ENCODE peak calls at places on chromosomes 4 and X, in seven cellular contexts. N, I, K, O, M, B and L are unnamed samples.

GRCh38 chr4:22850630-22851029 is 157.9 kb downstream of the GBA3 start:
- DNase-seq in O (no peak), K (no peak), N (no peak), B (no peak), I (no peak), M (no peak), L (no peak)

GRCh38 chrX:15511563-15511962 is 11.0 kb downstream of the BMX start:
- DNase-seq in O (no peak), K (no peak), N (no peak), B (peak), I (no peak), M (no peak), L (no peak)

GRCh38 chrX:25650216-25650615 is 487.9 kb upstream of the MAGEB18 start:
- DNase-seq in K (no peak), M (no peak), N (no peak), O (no peak), B (no peak), I (no peak), L (no peak)

GRCh38 chr4:158068063-158068462 is 104.8 kb downstream of the GASK1B start:
- DNase-seq in O (no peak), K (no peak), B (peak), N (no peak), M (no peak), I (no peak), L (no peak)

GRCh38 chr4:77699731-77700210 is 94.2 kb downstream of the CXCL13 start:
- DNase-seq in M (no peak), K (no peak), N (no peak), B (peak), I (no peak), O (peak), L (no peak)

GRCh38 chrX:50081282-50081955 is 119.4 kb downstream of the AKAP4 start:
- DNase-seq in I (no peak), K (no peak), M (no peak), O (peak), N (no peak), B (peak), L (no peak)

GRCh38 chr4:168421671-168422070 is 58.6 kb downstream of the DDX60L start:
- DNase-seq in O (no peak), B (peak), M (no peak), K (no peak), N (no peak), I (no peak), L (peak)

GRCh38 chr4:1008840-1009646 is 2.4 kb upstream of the FGFRL1 start:
- DNase-seq in K (peak), I (no peak), B (peak), O (no peak), M (peak), N (no peak), L (peak)

DNA sequence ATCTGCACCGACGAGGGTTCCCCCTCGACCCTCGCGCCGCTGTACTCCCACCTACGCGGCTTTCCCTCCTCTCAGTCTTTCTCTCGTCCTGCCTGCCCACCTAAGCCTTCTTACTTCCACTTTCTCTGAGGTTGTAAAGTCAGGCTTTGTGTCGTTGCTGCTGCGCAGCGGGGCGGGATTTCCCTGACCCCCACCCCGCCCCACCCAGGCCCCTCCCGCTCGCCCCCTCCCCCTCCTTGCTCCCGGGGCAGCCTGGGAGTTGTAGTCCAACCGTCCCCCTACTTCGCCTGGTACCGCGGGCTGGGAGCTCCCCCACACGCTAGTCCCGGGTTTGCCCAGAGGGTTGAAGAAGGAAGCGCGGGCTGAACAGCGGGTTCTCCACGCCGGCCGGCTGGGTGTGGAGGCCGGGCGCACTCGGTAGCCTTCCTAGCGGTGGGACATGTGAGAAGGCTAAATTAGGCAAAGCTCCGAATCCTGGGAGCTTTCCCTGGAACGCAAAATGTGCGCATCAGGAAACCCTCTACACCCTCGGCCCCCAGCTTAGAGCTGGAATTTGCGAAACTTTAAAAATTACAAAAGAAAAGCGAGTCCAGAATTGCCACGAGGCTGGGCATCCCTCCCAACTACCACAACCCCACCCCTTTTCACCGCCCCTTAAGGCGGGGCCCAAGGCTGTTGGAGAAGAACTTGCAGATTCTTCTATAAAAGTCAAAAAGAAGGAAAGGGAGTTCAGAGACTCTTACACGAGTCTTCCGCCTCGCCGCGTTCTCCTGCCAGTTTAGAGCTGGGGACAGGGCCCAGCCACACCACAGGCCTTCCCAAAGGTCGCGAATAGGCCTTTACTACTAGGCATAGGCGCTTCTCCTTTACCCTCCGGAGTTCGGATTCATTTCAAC is at the start of gene ATP11C:
- DNase-seq in I (peak), N (peak), O (peak), K (peak), B (peak), M (peak), L (peak)
- TF ChIP-seq POLR2AphosphoS5 in I (peak), N (no peak), O (peak), K (peak), B (peak), M (peak), L (peak)

DNA sequence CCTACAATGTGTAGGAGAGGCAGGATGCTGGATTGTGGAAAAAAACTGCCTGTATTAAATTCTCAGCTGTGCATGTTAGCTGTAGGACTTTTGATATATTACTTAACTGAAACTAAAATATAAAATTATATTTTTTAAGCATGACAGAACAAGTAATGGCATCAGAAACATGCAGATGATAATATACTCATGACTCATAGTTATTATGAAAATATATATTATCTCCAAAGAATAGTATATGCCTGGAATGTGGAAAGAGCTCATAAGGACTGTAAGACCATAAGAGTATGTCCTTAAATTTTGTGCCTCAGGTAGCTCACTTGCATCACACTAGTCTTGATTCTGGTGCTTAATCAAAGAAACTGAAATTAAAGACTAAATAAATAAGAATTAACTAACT is 1100.5 kb downstream of the TECRL start:
- DNase-seq in K (no peak), B (no peak), M (no peak), O (no peak), I (no peak), N (no peak), L (no peak)
- TF ChIP-seq POLR2AphosphoS5 in K (no peak), B (no peak), M (no peak), O (no peak), I (no peak), N (no peak), L (no peak)

GRCh38 chr4:31089815-31090214 is 369.6 kb downstream of the PCDH7 start:
- DNase-seq in N (no peak), K (no peak), I (no peak), M (no peak), B (peak), O (no peak), L (no peak)

GRCh38 chr4:31086771-31087330 is 366.7 kb downstream of the PCDH7 start:
- DNase-seq in B (peak), N (no peak), K (no peak), I (no peak), O (no peak), M (no peak), L (no peak)

GRCh38 chr4:31085736-31086135 is 365.6 kb downstream of the PCDH7 start:
- DNase-seq in I (no peak), N (no peak), O (no peak), K (no peak), M (no peak), B (peak), L (no peak)

GRCh38 chr4:31084806-31085416 is 364.7 kb downstream of the PCDH7 start:
- DNase-seq in I (no peak), B (no peak), K (no peak), N (no peak), O (no peak), M (no peak), L (no peak)

GRCh38 chr4:31088600-31089230 is 368.5 kb downstream of the PCDH7 start:
- DNase-seq in B (peak), M (no peak), K (no peak), N (no peak), O (no peak), I (no peak), L (no peak)
- TF ChIP-seq POLR2AphosphoS5 in B (peak), M (peak), K (no peak), N (no peak), O (no peak), I (no peak), L (no peak)

GRCh38 chr4:43394976-43395375 is 502.5 kb downstream of the GRXCR1 start:
- DNase-seq in N (no peak), I (no peak), O (no peak), M (no peak), B (no peak), K (no peak), L (no peak)

DNA sequence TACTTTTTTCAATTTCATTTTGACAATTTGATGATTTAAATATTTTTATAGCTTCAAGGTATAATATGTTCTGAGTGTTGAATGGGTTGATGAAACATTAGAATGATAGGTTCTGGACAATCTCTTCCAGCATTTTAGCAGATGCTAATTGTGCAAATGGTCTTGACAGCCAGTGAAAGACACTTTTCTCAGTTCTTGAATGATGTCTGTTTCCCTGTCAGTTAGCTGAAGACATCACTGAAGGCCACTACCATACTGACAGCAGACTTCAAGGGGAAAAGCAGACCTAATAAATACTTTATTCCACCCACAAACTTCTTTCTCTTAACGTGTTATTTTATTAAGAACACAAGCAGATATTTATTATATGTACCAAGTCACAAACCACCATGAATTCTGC is 498.6 kb downstream of the GRXCR1 start:
- DNase-seq in O (no peak), B (no peak), K (no peak), N (no peak), M (no peak), I (no peak), L (no peak)
- TF ChIP-seq POLR2AphosphoS5 in O (no peak), B (no peak), K (no peak), N (no peak), M (no peak), I (no peak), L (no peak)

DNA sequence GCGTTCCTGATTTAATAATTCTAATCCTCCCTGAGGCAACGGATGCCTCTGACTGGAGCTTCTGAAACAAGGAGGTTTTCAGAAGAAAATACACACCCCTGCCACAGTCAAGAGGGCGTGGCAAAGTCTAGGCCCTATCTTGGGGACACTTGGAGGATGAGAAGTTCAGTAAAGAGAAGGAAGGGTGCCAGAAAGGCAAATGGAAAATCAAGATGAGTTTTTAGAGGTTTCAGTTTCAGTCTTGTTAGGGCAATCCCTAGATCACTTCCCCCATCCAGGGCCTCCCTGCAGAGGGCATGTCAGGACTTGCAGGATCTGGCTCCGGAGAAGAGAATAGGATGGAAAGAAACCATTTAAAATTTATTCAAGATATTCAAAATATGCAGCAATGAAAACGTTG is 28.5 kb upstream of the FGF2 start:
- DNase-seq in I (no peak), K (no peak), O (peak), B (peak), N (no peak), M (peak), L (no peak)
- TF ChIP-seq POLR2AphosphoS5 in I (no peak), K (no peak), O (peak), B (no peak), N (no peak), M (no peak), L (no peak)

GRCh38 chr4:99917575-99917974 is 23.3 kb upstream of the LAMTOR3 start:
- DNase-seq in K (no peak), O (no peak), B (no peak), I (no peak), N (no peak), M (no peak), L (no peak)

GRCh38 chr4:99921174-99921573 is 25.2 kb downstream of the DNAJB14 start:
- DNase-seq in B (no peak), O (no peak), M (no peak), K (no peak), I (no peak), N (no peak), L (no peak)

GRCh38 chr4:99915449-99915848 is 21.2 kb upstream of the LAMTOR3 start:
- DNase-seq in K (no peak), O (no peak), I (no peak), M (no peak), B (no peak), N (no peak), L (no peak)

GRCh38 chr4:99918656-99919055 is 24.4 kb upstream of the LAMTOR3 start:
- DNase-seq in O (no peak), N (no peak), M (no peak), K (no peak), B (no peak), I (no peak), L (no peak)
- TF ChIP-seq POLR2AphosphoS5 in O (no peak), N (no peak), M (no peak), K (no peak), B (no peak), I (no peak), L (no peak)

GRCh38 chrX:120468825-120469525 is at the start of gene LAMP2:
- DNase-seq in M (peak), N (peak), B (peak), O (peak), I (peak), K (peak), L (peak)
- TF ChIP-seq POLR2AphosphoS5 in M (peak), N (peak), B (peak), O (peak), I (peak), K (peak), L (peak)

GRCh38 chrX:102516314-102516936 is at the start of gene TMSB15A:
- DNase-seq in K (peak), N (peak), O (peak), B (peak), M (peak), I (no peak), L (peak)
- TF ChIP-seq POLR2AphosphoS5 in K (no peak), N (no peak), O (no peak), B (no peak), M (no peak), I (peak), L (no peak)

GRCh38 chr4:169795585-169795984 is 37.8 kb upstream of the HPF1 start:
- DNase-seq in N (no peak), K (no peak), I (no peak), M (no peak), B (no peak), O (no peak), L (no peak)

GRCh38 chr4:169791064-169791463 is 33.3 kb upstream of the HPF1 start:
- DNase-seq in I (no peak), M (no peak), B (no peak), O (no peak), K (no peak), N (no peak), L (no peak)

DNA sequence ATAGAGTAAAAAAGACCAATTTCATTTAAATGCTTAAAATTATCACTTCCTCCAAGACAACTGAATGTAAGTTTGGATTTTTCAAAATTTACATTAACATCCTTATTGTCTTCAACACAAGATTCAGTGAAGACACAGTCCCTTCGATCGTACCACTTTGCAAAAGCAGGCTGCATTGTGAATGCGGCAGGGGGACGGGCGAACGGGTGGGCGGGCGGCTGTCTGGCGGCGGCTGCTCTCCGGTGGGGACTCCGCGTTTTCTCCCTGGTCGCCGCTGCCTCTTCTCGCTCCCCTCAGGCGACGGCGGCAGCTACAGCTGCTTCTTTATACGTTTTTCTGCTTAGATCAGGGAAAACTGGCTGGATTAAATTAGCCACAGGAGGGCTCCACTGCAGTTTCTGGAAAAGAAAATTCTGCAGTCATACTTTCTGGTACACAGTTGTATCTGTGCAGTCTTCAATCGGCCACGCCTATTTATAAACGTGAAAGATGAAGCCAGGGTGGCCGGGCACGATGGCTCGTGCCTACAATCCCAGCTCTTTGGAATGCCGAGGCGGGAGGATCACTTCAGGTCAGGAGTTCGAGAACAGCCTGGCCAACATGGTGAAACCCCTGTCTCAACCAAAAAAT is 33.9 kb upstream of the HPF1 start:
- DNase-seq in K (peak), N (no peak), B (peak), M (no peak), O (peak), I (peak), L (no peak)
- TF ChIP-seq POLR2AphosphoS5 in K (no peak), N (no peak), B (no peak), M (no peak), O (no peak), I (no peak), L (no peak)